ENCODE peak calls at places on chromosomes 11 and 22, in four cellular contexts. H, V, D and Y are unnamed samples.

GRCh38 chr22:48045369-48045768 is 1282.9 kb downstream of the TBC1D22A start:
- DNase-seq in H (no peak), V (no peak), D (no peak), Y (no peak)

GRCh38 chr11:130120045-130120444 is 39.5 kb upstream of the ST14 start:
- DNase-seq in H (no peak), V (no peak), D (no peak), Y (no peak)

GRCh38 chr22:33496112-33496511 is 424.2 kb downstream of the LARGE1 start:
- DNase-seq in H (no peak), V (no peak), D (no peak), Y (no peak)

GRCh38 chr22:43289976-43290663 is 53.1 kb downstream of the SCUBE1 start:
- DNase-seq in H (no peak), V (no peak), D (no peak), Y (no peak)

GRCh38 chr11:61372659-61373058 is 10.5 kb downstream of the TMEM138 start:
- DNase-seq in H (no peak), V (no peak), D (no peak), Y (no peak)

GRCh38 chr11:34209809-34210208 is 104.4 kb downstream of the NAT10 start:
- DNase-seq in H (peak; percentile 49), V (no peak), D (no peak), Y (no peak)

GRCh38 chr11:92789761-92790160 is 179.7 kb upstream of the MTNR1B start:
- DNase-seq in H (no peak), V (no peak), D (no peak), Y (no peak)

GRCh38 chr22:30843245-30843644 is 125.3 kb downstream of the MORC2 start:
- DNase-seq in H (peak; percentile 30), V (no peak), D (no peak), Y (no peak)

GRCh38 chr11:125276635-125277008 is 112.1 kb downstream of the PKNOX2 start:
- DNase-seq in H (no peak), V (no peak), D (no peak), Y (no peak)

GRCh38 chr11:35525501-35526175 is at the start of gene PAMR1:
- DNase-seq in H (peak; percentile 86), V (no peak), D (no peak), Y (peak; percentile 76)

GRCh38 chr22:35043251-35043931 is 22.6 kb upstream of the ISX start:
- DNase-seq in H (no peak), V (no peak), D (no peak), Y (no peak)

GRCh38 chr11:77821349-77821851 is 456 bp downstream of the AAMDC start:
- DNase-seq in H (no peak), V (peak; percentile 7), D (peak; percentile 44), Y (peak; percentile 64)

GRCh38 chr11:45399166-45399565 is 113.0 kb upstream of the SYT13 start:
- DNase-seq in H (peak; percentile 50), V (no peak), D (peak; percentile 33), Y (no peak)

GRCh38 chr11:105612766-105613165 is 2.9 kb downstream of the GRIA4 start:
- DNase-seq in H (no peak), V (no peak), D (no peak), Y (no peak)

GRCh38 chr22:25757686-25758085 is 15.7 kb downstream of the MYO18B start:
- DNase-seq in H (no peak), V (no peak), D (no peak), Y (no peak)